ENCODE peak calls at places on chromosomes 7 and 10, in eight cellular contexts. Y, F, V, U, J, B, M and I are unnamed samples. For H3K4me1, the result is how much of the 10 kb centered on the place peaks cover.

GRCh38 chr10:116403740-116404250 is 23.9 kb upstream of the PNLIPRP3 start:
- DNase-seq in Y (no peak), J (no peak), V (no peak), M (no peak), B (no peak), F (no peak), U (no peak), I (no peak)

GRCh38 chr10:84333864-84334451 is 5.6 kb downstream of the CCSER2 start:
- DNase-seq in Y (no peak), V (peak), F (no peak), B (no peak), M (no peak), U (no peak), J (peak), I (peak)

GRCh38 chr7:29946428-29947186 is 43.0 kb downstream of the SCRN1 start:
- DNase-seq in J (no peak), Y (peak), M (no peak), U (peak), B (peak), V (peak), F (peak), I (peak)

GRCh38 chr7:29408841-29409243 is 154.8 kb upstream of the PRR15 start:
- DNase-seq in U (peak), V (peak), B (peak), M (peak), Y (peak), F (peak), J (peak), I (peak)

GRCh38 chr10:6579904-6580278 is at the start of gene PRKCQ:
- DNase-seq in J (peak), U (peak), B (no peak), F (no peak), Y (no peak), M (no peak), V (no peak), I (peak)

GRCh38 chr7:121488251-121488650 is 92.1 kb upstream of the FAM3C start:
- DNase-seq in U (no peak), J (no peak), F (no peak), M (no peak), V (no peak), B (peak), Y (no peak), I (peak)

GRCh38 chr10:119245272-119245671 is 37.9 kb downstream of the GRK5 start:
- DNase-seq in B (no peak), J (no peak), F (no peak), M (no peak), Y (no peak), V (no peak), U (no peak), I (no peak)

GRCh38 chr10:77673086-77673485 is 35.5 kb upstream of the KCNMA1 start:
- DNase-seq in F (no peak), U (no peak), V (no peak), M (no peak), J (peak), Y (no peak), B (no peak), I (no peak)

GRCh38 chr7:21364838-21365267 is 63.0 kb upstream of the SP4 start:
- DNase-seq in F (no peak), U (no peak), J (no peak), V (no peak), Y (no peak), M (no peak), B (no peak), I (no peak)

GRCh38 chr10:15879663-15880062 is 19.4 kb upstream of the MINDY3 start:
- DNase-seq in J (no peak), B (peak), Y (no peak), F (no peak), U (no peak), M (no peak), V (no peak), I (no peak)

GRCh38 chr10:65911431-65911830 is 1014.4 kb upstream of the LRRTM3 start:
- DNase-seq in B (no peak), M (no peak), U (no peak), V (no peak), F (no peak), Y (no peak), J (no peak), I (no peak)

GRCh38 chr10:43616697-43617370 is 10.6 kb downstream of the ZNF485 start:
- DNase-seq in F (no peak), B (no peak), J (no peak), V (no peak), Y (no peak), M (no peak), U (no peak), I (no peak)
- H3K4me3 ChIP-seq in F (no peak), B (no peak), J (no peak), V (no peak), Y (no peak), M (no peak), U (no peak), I (no peak)

DNA sequence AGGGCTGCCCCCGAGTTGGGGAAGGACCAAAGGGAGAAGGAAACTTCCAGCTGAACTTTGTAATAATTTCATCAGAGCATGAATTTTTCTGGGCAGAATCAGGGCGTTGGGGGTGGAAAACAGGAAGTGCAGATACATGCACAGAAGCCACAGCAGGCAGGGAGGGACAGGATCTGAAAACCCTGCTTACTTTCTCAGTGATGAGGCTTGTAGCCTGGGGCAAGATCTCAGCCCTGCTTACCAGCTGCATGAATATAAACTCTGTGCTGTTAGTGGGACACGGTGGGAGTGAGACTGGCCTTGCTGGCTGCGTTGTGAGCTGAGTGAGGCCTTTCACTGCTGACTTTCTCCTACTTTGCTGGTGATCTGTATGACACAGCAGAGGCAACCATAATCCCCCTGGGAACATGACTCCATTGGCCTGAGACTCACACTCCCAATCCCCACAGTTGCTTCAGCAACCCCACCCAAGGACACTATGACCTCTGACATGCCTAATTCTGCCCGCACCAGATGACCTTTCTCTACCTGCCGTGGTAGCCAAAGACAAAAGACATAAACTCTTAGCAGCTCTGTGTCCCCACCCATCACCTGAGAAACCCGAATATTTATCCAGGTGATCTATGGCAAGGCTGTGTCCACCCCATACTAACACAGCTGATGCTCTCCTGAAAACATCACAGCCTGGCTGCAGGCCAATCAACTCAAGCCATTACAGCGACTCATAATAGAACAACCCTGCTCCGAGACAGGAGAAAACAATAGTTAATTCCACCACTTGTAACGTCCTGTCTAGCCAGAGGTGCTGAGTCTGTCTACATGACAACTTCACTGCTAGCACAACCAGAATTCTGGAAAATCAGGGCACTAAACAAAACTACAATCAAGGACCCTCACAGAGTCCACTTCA is 190.7 kb upstream of the CHRM2 start:
- DNase-seq in V (no peak), J (peak), Y (no peak), M (no peak), U (peak), F (no peak), B (no peak), I (no peak)
- H3K27ac ChIP-seq in V (no peak), J (peak), Y (no peak), M (no peak), U (no peak), F (no peak), B (no peak), I (no peak)

DNA sequence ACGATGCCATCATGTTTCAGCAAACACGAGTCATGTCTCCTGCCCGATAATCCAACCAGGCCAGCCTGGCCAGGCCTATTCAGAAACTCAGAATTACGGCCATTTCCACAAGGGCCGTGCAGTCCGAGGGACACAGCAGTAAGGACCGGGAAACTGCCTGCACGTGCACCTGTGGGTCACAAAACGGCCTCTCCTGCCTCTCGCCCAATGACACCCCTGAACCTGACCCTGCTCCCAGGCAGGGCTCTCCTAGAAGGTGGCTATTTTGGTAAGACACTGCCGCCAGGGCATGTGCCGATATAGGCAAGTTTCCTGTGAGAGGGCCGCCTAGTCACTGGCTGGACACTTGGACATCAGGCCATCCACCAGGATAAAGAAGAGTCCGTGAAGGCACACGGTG is 196.7 kb downstream of the TCERG1L start:
- DNase-seq in U (no peak), V (no peak), F (no peak), M (no peak), B (no peak), J (no peak), Y (no peak), I (no peak)
- H3K4me1 ChIP-seq in U (under half), V (under half), F (under half), M (under half), B (under half), J (under half), Y (under half), I (under half)

GRCh38 chr10:74593470-74593869 is 232.9 kb upstream of the KAT6B start:
- DNase-seq in F (no peak), M (peak), B (no peak), U (no peak), J (peak), V (no peak), Y (no peak), I (no peak)

GRCh38 chr10:74599676-74600075 is 226.7 kb upstream of the KAT6B start:
- DNase-seq in Y (no peak), M (no peak), U (no peak), F (no peak), J (no peak), B (no peak), V (no peak), I (no peak)

GRCh38 chr10:74596713-74597112 is 229.7 kb upstream of the KAT6B start:
- DNase-seq in Y (no peak), J (no peak), V (no peak), F (no peak), M (no peak), B (no peak), U (no peak), I (no peak)

GRCh38 chr10:74600170-74600569 is 226.2 kb upstream of the KAT6B start:
- DNase-seq in M (no peak), Y (no peak), J (no peak), V (no peak), U (no peak), B (no peak), F (no peak), I (no peak)

GRCh38 chr10:74598891-74599566 is 227.4 kb upstream of the KAT6B start:
- DNase-seq in U (peak), F (no peak), B (no peak), M (no peak), J (peak), Y (no peak), V (no peak), I (no peak)
- H3K4me3 ChIP-seq in U (no peak), F (no peak), B (no peak), M (no peak), J (no peak), Y (peak), V (no peak), I (no peak)

DNA sequence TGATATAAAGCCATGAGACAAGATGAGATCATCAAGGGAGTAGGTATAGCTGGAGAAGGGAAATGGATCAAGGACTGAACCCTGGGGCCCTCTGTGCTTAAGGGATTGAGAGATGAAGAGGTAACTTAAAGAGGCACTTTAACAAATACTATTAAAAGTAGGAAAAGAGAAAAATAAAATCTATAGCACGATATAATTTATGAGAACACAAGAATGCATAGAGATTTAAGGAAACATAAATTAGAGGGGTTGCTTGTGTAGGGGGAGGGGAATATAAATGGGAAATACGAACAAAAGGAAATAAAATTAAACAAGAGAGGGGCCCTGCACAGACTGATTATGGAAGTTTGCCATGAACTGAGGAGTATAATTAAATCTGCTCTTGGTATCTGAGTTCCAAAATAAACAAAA is 15.6 kb upstream of the LRRC17 start:
- DNase-seq in J (no peak), F (no peak), V (no peak), B (peak), Y (no peak), M (no peak), U (no peak), I (no peak)
- H3K27ac ChIP-seq in J (no peak), F (no peak), V (no peak), B (no peak), Y (peak), M (no peak), U (no peak), I (no peak)

GRCh38 chr7:137820677-137821420 is 25.9 kb downstream of the DGKI start:
- DNase-seq in J (peak), V (no peak), Y (peak), U (no peak), M (peak), F (no peak), B (no peak), I (no peak)
- H3K4me1 ChIP-seq in J (under half), V (under half), Y (under half), U (under half), M (under half), F (under half), B (under half), I (under half)

DNA sequence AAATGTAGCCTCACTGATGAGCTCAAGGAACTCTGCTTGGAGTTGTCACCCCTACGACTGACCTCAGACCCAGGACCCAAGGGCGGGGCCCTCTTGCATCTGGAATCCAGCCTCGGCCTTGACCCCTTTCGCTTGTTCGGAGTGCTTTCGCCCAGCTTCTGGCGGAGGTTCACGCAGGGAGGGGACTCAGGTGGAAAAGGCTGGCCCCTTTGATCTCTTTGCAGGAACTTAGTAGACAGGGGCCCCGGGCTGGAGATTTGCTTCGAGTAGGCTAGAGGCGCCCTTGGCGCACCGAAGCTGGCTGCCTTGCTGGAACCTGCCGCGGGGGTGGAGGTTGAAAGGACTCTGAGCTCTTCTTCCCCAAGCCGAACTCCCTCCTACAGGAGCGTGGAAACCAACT is 255.0 kb downstream of the OTUD1 start:
- DNase-seq in J (no peak), U (no peak), F (no peak), Y (no peak), M (no peak), V (no peak), B (no peak), I (no peak)
- H3K4me3 ChIP-seq in J (no peak), U (no peak), F (no peak), Y (no peak), M (peak), V (no peak), B (no peak), I (no peak)